ENCODE peak calls at places on chromosome 22, in eight cellular contexts. C, E, Y, B, Z, I, M and T are unnamed samples.

GRCh38 chr22:36083056-36083455 is 54.4 kb upstream of the RBFOX2 start:
- DNase-seq in C (no peak), E (no peak), Y (no peak), B (no peak), Z (no peak), I (no peak), M (peak; percentile 27), T (no peak)

GRCh38 chr22:41596776-41597634 is 7.4 kb upstream of the PMM1 start:
- DNase-seq in C (peak; percentile 78), E (peak; percentile 39), Y (peak; percentile 54), B (peak; percentile 52), Z (peak; percentile 48), I (peak; percentile 75), M (peak; percentile 79), T (peak; percentile 64)

GRCh38 chr22:30397656-30398635 is 1.1 kb downstream of the SEC14L2 start:
- DNase-seq in C (no peak), E (no peak), Y (no peak), B (no peak), Z (peak; percentile 3), I (no peak), M (no peak), T (no peak)

GRCh38 chr22:35611891-35612576 is 5.1 kb downstream of the MB start:
- DNase-seq in C (peak; percentile 32), E (no peak), Y (no peak), B (no peak), Z (no peak), I (peak; percentile 55), M (peak; percentile 84), T (no peak)

GRCh38 chr22:49202226-49202625 is 625.4 kb downstream of the BRD1 start:
- DNase-seq in C (peak; percentile 27), E (no peak), Y (peak; percentile 3), B (no peak), Z (no peak), I (no peak), M (peak; percentile 50), T (no peak)

GRCh38 chr22:43314611-43315010 is 28.6 kb downstream of the SCUBE1 start:
- DNase-seq in C (no peak), E (no peak), Y (no peak), B (no peak), Z (no peak), I (no peak), M (no peak), T (no peak)

GRCh38 chr22:32617883-32618282 is 143.3 kb downstream of the FBXO7 start:
- DNase-seq in C (no peak), E (no peak), Y (peak; percentile 41), B (no peak), Z (no peak), I (peak; percentile 77), M (no peak), T (no peak)

GRCh38 chr22:29344137-29344536 is 28.6 kb upstream of the RASL10A start:
- DNase-seq in C (peak; percentile 79), E (peak; percentile 12), Y (peak; percentile 75), B (peak; percentile 78), Z (peak; percentile 96), I (no peak), M (peak; percentile 94), T (peak; percentile 57)

GRCh38 chr22:20550057-20550817 is 42.8 kb downstream of the MED15 start:
- DNase-seq in C (no peak), E (no peak), Y (peak; percentile 14), B (no peak), Z (no peak), I (no peak), M (peak; percentile 46), T (no peak)
- H3K36me3 ChIP-seq in C (peaks cover 41% of the 10 kb centered on the region), E (peaks cover 21% of the 10 kb centered on the region), Y (no peaks in the 10 kb centered on the region), B (peaks cover 24% of the 10 kb centered on the region), Z (peaks cover 27% of the 10 kb centered on the region), I (no peaks in the 10 kb centered on the region), M (peaks cover 6% of the 10 kb centered on the region), T (peaks cover 4% of the 10 kb centered on the region)

DNA sequence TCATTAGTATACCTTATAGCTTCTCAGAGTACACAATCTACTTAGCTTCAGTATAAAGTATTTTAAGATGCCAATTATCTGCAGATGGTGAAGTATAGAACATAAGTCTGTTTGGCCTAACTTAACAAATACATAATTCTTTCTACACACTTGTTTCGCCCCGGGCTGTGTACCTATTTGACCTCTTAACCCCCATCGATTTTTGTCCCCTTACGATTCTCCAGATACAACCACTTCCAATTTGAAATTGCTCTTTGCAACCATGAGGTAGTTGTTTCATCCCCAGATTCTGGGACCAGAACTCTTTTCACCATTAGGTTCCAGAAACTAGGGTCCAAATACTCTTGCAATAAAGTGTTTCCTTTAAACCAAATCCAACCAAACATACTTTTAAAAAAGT is 10.0 kb upstream of the UPB1 start:
- DNase-seq in C (no peak), E (no peak), Y (no peak), B (no peak), Z (no peak), I (no peak), M (no peak), T (no peak)
- H3K4me1 ChIP-seq in C (peaks cover 19% of the 10 kb centered on the region), E (peaks cover 62% of the 10 kb centered on the region), Y (no peaks in the 10 kb centered on the region), B (peaks cover 18% of the 10 kb centered on the region), Z (peaks cover 20% of the 10 kb centered on the region), I (no peaks in the 10 kb centered on the region), M (peaks cover 12% of the 10 kb centered on the region), T (no peaks in the 10 kb centered on the region)

GRCh38 chr22:16603448-16603768 is 10.8 kb upstream of the CCT8L2 start:
- DNase-seq in C (no peak), E (no peak), Y (no peak), B (no peak), Z (no peak), I (no peak), M (no peak), T (no peak)
- TF ChIP-seq CTCF in C (no peak), E (no peak), Y (no peak), B (no peak), Z (no peak), I (no peak), M (no peak), T (no peak)

DNA sequence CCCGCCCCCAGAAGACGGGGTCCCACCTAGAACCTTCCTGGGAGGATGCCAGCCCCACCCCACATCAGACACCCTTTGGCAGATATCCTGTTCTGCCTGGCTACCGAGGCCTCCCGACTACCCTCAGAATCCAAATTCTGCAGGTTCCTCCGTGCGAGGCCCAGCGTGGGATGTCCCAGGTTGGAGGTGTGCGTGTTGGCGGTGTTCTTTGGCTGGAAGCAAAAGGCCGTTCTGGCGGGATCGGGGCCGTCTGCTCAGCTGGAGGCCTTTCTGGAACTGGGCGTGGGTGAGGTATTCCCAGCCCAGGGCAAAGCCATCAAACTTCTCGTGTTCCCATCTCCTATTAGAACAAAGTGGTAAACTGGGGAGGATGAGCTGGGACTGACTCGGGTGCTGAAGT is 32.6 kb downstream of the NUP50 start:
- DNase-seq in C (peak; percentile 32), E (no peak), Y (no peak), B (no peak), Z (no peak), I (no peak), M (no peak), T (no peak)
- H3K36me3 ChIP-seq in C (peaks cover 56% of the 10 kb centered on the region), E (peaks cover 6% of the 10 kb centered on the region), Y (no peaks in the 10 kb centered on the region), B (peaks cover 39% of the 10 kb centered on the region), Z (no peaks in the 10 kb centered on the region), I (no peaks in the 10 kb centered on the region), M (peaks cover 27% of the 10 kb centered on the region), T (no peaks in the 10 kb centered on the region)

GRCh38 chr22:39316440-39317083 is 2.9 kb downstream of the RPL3 start:
- DNase-seq in C (peak; percentile 74), E (peak; percentile 88), Y (peak; percentile 75), B (peak; percentile 61), Z (peak; percentile 86), I (peak; percentile 75), M (peak; percentile 89), T (peak; percentile 62)
- H3K4me1 ChIP-seq in C (peaks cover 55% of the 10 kb centered on the region), E (peaks cover 53% of the 10 kb centered on the region), Y (no peaks in the 10 kb centered on the region), B (peaks cover 83% of the 10 kb centered on the region), Z (peaks cover 16% of the 10 kb centered on the region), I (peaks cover 36% of the 10 kb centered on the region), M (peaks cover 50% of the 10 kb centered on the region), T (peaks cover 33% of the 10 kb centered on the region)